ENCODE peak calls at places on chromosomes 4 and X, in eight cellular contexts. G is bronchial epithelial cell, C is GM12864, S is lower lobe of right lung, O is tibial nerve, V is uterus, F is B cell, N is stomach. Y is an unnamed sample.

GRCh38 chr4:7887415-7887814 is 52.2 kb downstream of the AFAP1 start:
- DNase-seq in S (no peak), O (no peak), V (no peak), N (no peak), C (no peak), F (no peak), G (no peak), Y (no peak)

GRCh38 chr4:26294904-26295303 is 25.9 kb upstream of the RBPJ start:
- DNase-seq in N (no peak), O (no peak), C (no peak), V (no peak), G (no peak), F (no peak), S (no peak), Y (no peak)

GRCh38 chr4:7828011-7828720 is 111.5 kb downstream of the AFAP1 start:
- DNase-seq in S (peak; percentile 59), G (peak; percentile 98), C (peak; percentile 27), N (peak; percentile 49), F (no peak), O (peak; percentile 42), V (peak; percentile 95), Y (peak; percentile 97)

GRCh38 chr4:52368895-52369294 is 290.2 kb downstream of the USP46 start:
- DNase-seq in F (no peak), O (no peak), V (no peak), G (no peak), S (no peak), C (no peak), N (no peak), Y (no peak)

GRCh38 chr4:30402276-30402675 is 317.9 kb upstream of the PCDH7 start:
- DNase-seq in N (no peak), C (no peak), G (peak; percentile 58), O (no peak), V (no peak), S (no peak), F (no peak), Y (peak; percentile 53)

GRCh38 chr4:85488416-85488815 is 13.5 kb downstream of the ARHGAP24 start:
- DNase-seq in F (no peak), O (no peak), G (no peak), C (no peak), N (no peak), S (no peak), V (no peak), Y (no peak)

GRCh38 chrX:64792598-64793337 is 183.5 kb downstream of the ZC4H2 start:
- DNase-seq in O (no peak), S (no peak), F (no peak), G (no peak), N (no peak), C (no peak), V (no peak), Y (no peak)

GRCh38 chrX:137427813-137428212 is 138.1 kb upstream of the ZIC3 start:
- DNase-seq in S (no peak), O (no peak), N (no peak), F (no peak), C (no peak), G (no peak), V (no peak), Y (peak; percentile 2)

GRCh38 chr4:119525005-119525749 is 103.4 kb downstream of the PDE5A start:
- DNase-seq in V (no peak), N (no peak), O (no peak), S (no peak), C (no peak), F (no peak), G (peak; percentile 79), Y (peak; percentile 69)

GRCh38 chr4:110622841-110623709 is at the start of gene PITX2:
- DNase-seq in S (peak; percentile 68), F (peak; percentile 23), N (no peak), C (no peak), O (no peak), G (peak; percentile 55), V (peak; percentile 37), Y (peak; percentile 90)

GRCh38 chr4:42398448-42399355 is 1.4 kb downstream of the SHISA3 start:
- DNase-seq in C (no peak), G (no peak), N (no peak), S (no peak), F (no peak), O (no peak), V (no peak), Y (no peak)

GRCh38 chrX:38664285-38664684 is 102.9 kb downstream of the TSPAN7 start:
- DNase-seq in F (no peak), O (no peak), G (peak; percentile 23), S (no peak), V (no peak), C (no peak), N (no peak), Y (peak; percentile 49)
- TF ChIP-seq CTCF in F (peak; percentile 20), O (peak; percentile 10), G (peak; percentile 33), S (peak; percentile 34), V (no peak), C (peak; percentile 42), N (no peak), Y (peak; percentile 57)

GRCh38 chr4:68750555-68750954 is 65.2 kb upstream of the UGT2B10 start:
- DNase-seq in F (no peak), G (no peak), V (no peak), N (no peak), C (no peak), O (no peak), S (no peak), Y (no peak)

GRCh38 chr4:68748181-68748981 is 67.4 kb upstream of the UGT2B10 start:
- DNase-seq in O (no peak), V (no peak), C (no peak), N (no peak), F (no peak), G (peak; percentile 77), S (no peak), Y (peak; percentile 82)

GRCh38 chr4:68751138-68751537 is 64.7 kb upstream of the UGT2B10 start:
- DNase-seq in G (no peak), O (no peak), C (no peak), N (no peak), S (no peak), F (no peak), V (no peak), Y (no peak)
- TF ChIP-seq CTCF in G (no peak), O (no peak), C (no peak), N (no peak), S (no peak), F (no peak), V (no peak), Y (no peak)

GRCh38 chrX:82676386-82676785 is 831.7 kb upstream of the POU3F4 start:
- DNase-seq in F (no peak), C (no peak), G (peak; percentile 4), O (no peak), V (no peak), N (no peak), S (no peak), Y (peak; percentile 32)
- TF ChIP-seq CTCF in F (no peak), C (no peak), G (peak; percentile 13), O (no peak), V (no peak), N (no peak), S (no peak), Y (peak; percentile 31)

GRCh38 chr4:80489798-80490197 is 154.3 kb downstream of the CFAP299 start:
- DNase-seq in C (no peak), V (no peak), G (no peak), F (no peak), S (no peak), O (no peak), N (no peak), Y (no peak)
- TF ChIP-seq CTCF in C (no peak), V (no peak), G (no peak), F (no peak), S (no peak), O (no peak), N (no peak), Y (no peak)

Y was measured in epithelial cell of esophagus.